ENCODE peak calls at places on chromosomes 5 and 9, in eight cellular contexts. I, X, Z, N, E, Q, U and H are unnamed samples.
A peak's percentile ranks its signal among the peaks of the same experiment; 100 is the strongest.

GRCh38 chr9:123335227-123335985 is 20.6 kb upstream of the CRB2 start:
- DNase-seq in Z (no peak), E (peak; percentile 83), U (no peak), X (no peak), I (no peak), N (no peak), Q (no peak), H (no peak)

GRCh38 chr9:134539613-134540012 is 102.0 kb upstream of the COL5A1 start:
- DNase-seq in Q (no peak), Z (no peak), I (no peak), N (no peak), X (no peak), U (no peak), E (peak; percentile 22), H (no peak)

GRCh38 chr9:85040806-85041575 is 371.5 kb downstream of the NTRK2 start:
- DNase-seq in U (no peak), N (no peak), E (no peak), I (no peak), Z (no peak), Q (no peak), X (no peak), H (no peak)

GRCh38 chr5:76403963-76404693 is 1.0 kb downstream of the IQGAP2 start:
- DNase-seq in X (peak; percentile 50), I (peak; percentile 79), Z (peak; percentile 95), N (peak; percentile 85), Q (peak; percentile 2), U (peak; percentile 87), E (no peak), H (peak; percentile 67)

GRCh38 chr9:134364391-134365114 is 38.3 kb downstream of the RXRA start:
- DNase-seq in U (no peak), N (no peak), Z (peak; percentile 66), E (no peak), X (no peak), Q (no peak), I (no peak), H (no peak)

GRCh38 chr5:56962286-56962685 is 10.4 kb upstream of the MIER3 start:
- DNase-seq in N (no peak), X (no peak), E (peak; percentile 5), Q (no peak), U (no peak), Z (no peak), I (no peak), H (no peak)

GRCh38 chr5:76498328-76498727 is 95.2 kb downstream of the IQGAP2 start:
- DNase-seq in Q (no peak), X (no peak), Z (no peak), I (no peak), U (no peak), N (no peak), E (no peak), H (no peak)

GRCh38 chr9:28249424-28249823 is 676.1 kb upstream of the C9orf72 start:
- DNase-seq in X (no peak), Q (no peak), Z (no peak), I (no peak), U (no peak), E (no peak), N (no peak), H (no peak)

GRCh38 chr9:93427655-93428379 is 23.7 kb upstream of the FAM120A start:
- DNase-seq in X (no peak), N (no peak), I (no peak), U (no peak), E (no peak), Q (no peak), Z (peak; percentile 29), H (no peak)

GRCh38 chr5:31442253-31442820 is 89.6 kb downstream of the DROSHA start:
- DNase-seq in I (no peak), Q (no peak), U (no peak), E (peak; percentile 36), N (no peak), Z (no peak), X (peak; percentile 69), H (no peak)

GRCh38 chr9:124800306-124801259 is 23.6 kb downstream of the OLFML2A start:
- DNase-seq in Z (no peak), Q (no peak), N (no peak), X (no peak), I (no peak), E (no peak), U (no peak), H (no peak)

GRCh38 chr5:110376281-110376916 is 350.1 kb downstream of the TMEM232 start:
- DNase-seq in Z (no peak), X (no peak), Q (no peak), U (no peak), I (no peak), N (no peak), E (peak; percentile 19), H (no peak)

GRCh38 chr9:73154271-73154670 is 2.6 kb downstream of the ANXA1 start:
- DNase-seq in Q (no peak), Z (no peak), X (no peak), I (no peak), E (no peak), U (no peak), N (no peak), H (no peak)

GRCh38 chr5:110027527-110028322 is 338.0 kb downstream of the MAN2A1 start:
- DNase-seq in X (no peak), N (no peak), I (no peak), U (no peak), E (no peak), Z (no peak), Q (no peak), H (no peak)

GRCh38 chr5:175853573-175854230 is 17.7 kb upstream of the CPLX2 start:
- DNase-seq in N (no peak), E (no peak), Z (no peak), X (no peak), I (no peak), U (no peak), Q (no peak), H (no peak)

GRCh38 chr9:35518212-35518917 is 28.5 kb downstream of the RUSC2 start:
- DNase-seq in Q (no peak), N (no peak), I (peak; percentile 42), E (peak; percentile 81), U (no peak), Z (no peak), X (no peak), H (no peak)

GRCh38 chr9:35517552-35518211 is 27.8 kb downstream of the RUSC2 start:
- DNase-seq in U (no peak), Q (no peak), I (no peak), X (no peak), E (no peak), Z (no peak), N (no peak), H (no peak)

GRCh38 chr9:35520404-35520790 is 30.5 kb downstream of the RUSC2 start:
- DNase-seq in U (no peak), N (no peak), X (no peak), I (no peak), Z (no peak), E (peak; percentile 44), Q (no peak), H (no peak)

GRCh38 chr9:35519697-35520403 is 29.9 kb downstream of the RUSC2 start:
- DNase-seq in Z (no peak), Q (no peak), I (no peak), U (no peak), E (no peak), N (no peak), X (no peak), H (no peak)

GRCh38 chr9:35518981-35519679 is 29.2 kb downstream of the RUSC2 start:
- DNase-seq in X (no peak), E (peak; percentile 48), N (no peak), Q (no peak), Z (no peak), U (no peak), I (no peak), H (no peak)
- H3K4me1 ChIP-seq in X (no peaks in the 10 kb centered on the region), E (peaks cover 22% of the 10 kb centered on the region), N (peaks cover 36% of the 10 kb centered on the region), Q (peaks cover 50% of the 10 kb centered on the region), Z (no peaks in the 10 kb centered on the region), U (no peaks in the 10 kb centered on the region), I (peaks cover 81% of the 10 kb centered on the region), H (peaks cover 8% of the 10 kb centered on the region)

DNA sequence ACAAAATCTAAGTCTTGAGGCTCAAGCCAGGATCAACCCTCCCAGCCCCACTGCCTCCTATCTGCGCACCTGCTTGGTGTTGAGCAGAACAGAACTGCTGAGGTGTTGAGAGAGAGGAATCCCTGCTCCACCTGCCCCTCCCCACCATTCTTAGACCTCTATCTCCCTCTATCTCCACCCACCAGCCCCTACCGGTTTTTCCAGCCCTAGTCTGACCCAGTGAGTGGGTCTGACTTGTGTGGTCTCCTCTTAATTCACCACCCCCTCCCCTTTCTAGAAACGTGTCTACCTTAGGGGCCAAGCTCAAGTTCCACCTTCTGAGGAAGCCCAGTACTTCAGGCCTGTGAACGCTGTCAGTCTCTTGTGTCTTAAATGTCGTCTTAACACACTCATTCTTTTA is 93.7 kb downstream of the ARHGAP26 start:
- DNase-seq in N (no peak), U (no peak), I (no peak), X (no peak), Z (no peak), E (no peak), Q (no peak), H (no peak)
- H3K4me1 ChIP-seq in N (peaks cover 9% of the 10 kb centered on the region), U (peaks cover 6% of the 10 kb centered on the region), I (peaks cover 84% of the 10 kb centered on the region), X (no peaks in the 10 kb centered on the region), Z (no peaks in the 10 kb centered on the region), E (peaks cover 7% of the 10 kb centered on the region), Q (peaks cover 37% of the 10 kb centered on the region), H (peaks cover 12% of the 10 kb centered on the region)

DNA sequence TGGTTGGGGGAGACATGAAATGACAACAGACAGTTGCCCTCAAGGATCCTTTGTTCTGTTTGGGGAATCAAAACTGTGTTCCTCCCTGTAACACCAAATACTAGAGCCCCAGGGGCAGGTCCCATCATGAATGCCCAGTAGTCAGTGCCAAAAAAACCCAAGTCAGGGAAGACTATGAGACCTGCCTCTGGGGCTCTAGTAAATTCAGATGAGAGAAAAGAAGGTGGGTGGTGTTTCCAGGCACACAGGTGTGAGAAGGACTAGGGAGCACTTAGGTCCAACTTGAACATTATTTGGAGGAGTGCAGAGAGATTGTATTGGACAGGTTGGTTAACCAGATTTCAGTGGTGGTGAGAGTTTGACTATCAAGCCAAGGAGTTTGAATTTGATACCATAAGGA is 51.9 kb downstream of the SLC22A5 start:
- DNase-seq in E (no peak), N (no peak), X (no peak), U (no peak), Z (no peak), Q (no peak), I (no peak), H (no peak)
- H3K4me1 ChIP-seq in E (peaks cover 27% of the 10 kb centered on the region), N (peaks cover 40% of the 10 kb centered on the region), X (peaks cover 17% of the 10 kb centered on the region), U (peaks cover 100% of the 10 kb centered on the region), Z (peaks cover 33% of the 10 kb centered on the region), Q (peaks cover 94% of the 10 kb centered on the region), I (peaks cover 100% of the 10 kb centered on the region), H (no peaks in the 10 kb centered on the region)

GRCh38 chr5:126186210-126186609 is 237.0 kb upstream of the GRAMD2B start:
- DNase-seq in Z (no peak), E (peak; percentile 4), X (no peak), I (no peak), N (no peak), Q (no peak), U (no peak), H (no peak)

GRCh38 chr5:126192226-126192625 is 231.0 kb upstream of the GRAMD2B start:
- DNase-seq in Q (no peak), Z (no peak), E (no peak), N (no peak), X (no peak), U (no peak), I (no peak), H (no peak)

GRCh38 chr5:126184474-126184873 is 238.7 kb upstream of the GRAMD2B start:
- DNase-seq in E (no peak), X (no peak), N (no peak), Z (no peak), U (no peak), Q (no peak), I (no peak), H (no peak)

GRCh38 chr5:126189862-126190261 is 233.3 kb upstream of the GRAMD2B start:
- DNase-seq in I (no peak), U (no peak), E (no peak), Q (no peak), Z (no peak), N (no peak), X (peak; percentile 30), H (peak; percentile 25)

GRCh38 chr5:126188804-126189203 is 234.4 kb upstream of the GRAMD2B start:
- DNase-seq in Q (no peak), Z (no peak), E (no peak), U (no peak), I (no peak), X (no peak), N (no peak), H (no peak)
- H3K4me1 ChIP-seq in Q (no peaks in the 10 kb centered on the region), Z (no peaks in the 10 kb centered on the region), E (no peaks in the 10 kb centered on the region), U (no peaks in the 10 kb centered on the region), I (no peaks in the 10 kb centered on the region), X (no peaks in the 10 kb centered on the region), N (no peaks in the 10 kb centered on the region), H (no peaks in the 10 kb centered on the region)